ENCODE peak calls at places on chromosomes 12 and 14, in five cellular contexts. E is tibial artery, H is IMR-90, F is stomach, I is lower lobe of right lung. Z is an unnamed sample. For H3K4me1, the result is how much of the 10 kb centered on the place peaks cover.

GRCh38 chr14:75875958-75876357 is 105.8 kb downstream of the TGFB3 start:
- DNase-seq in I (no peak), F (no peak), H (no peak), E (no peak), Z (no peak)

GRCh38 chr12:115990241-115990640 is 287.3 kb downstream of the MED13L start:
- DNase-seq in F (no peak), E (no peak), I (no peak), H (no peak), Z (no peak)

GRCh38 chr12:122793685-122794106 is 19.3 kb downstream of the CCDC62 start:
- DNase-seq in H (peak), F (no peak), I (peak), E (no peak), Z (no peak)

GRCh38 chr14:99755629-99756603 is 37.3 kb upstream of the EML1 start:
- DNase-seq in E (peak), I (peak), H (peak), F (peak), Z (peak)

GRCh38 chr12:111607239-111607638 is 8.1 kb upstream of the ATXN2 start:
- DNase-seq in E (no peak), F (no peak), H (no peak), I (no peak), Z (no peak)

GRCh38 chr14:88164906-88165534 is 158.0 kb downstream of the KCNK10 start:
- DNase-seq in I (no peak), H (no peak), F (no peak), E (no peak), Z (no peak)

GRCh38 chr14:25150934-25151790 is 101.2 kb upstream of the STXBP6 start:
- DNase-seq in H (peak), E (no peak), I (no peak), F (no peak), Z (no peak)

GRCh38 chr14:79404874-79405273 is 806.4 kb downstream of the DIO2 start:
- DNase-seq in F (no peak), H (peak), E (no peak), I (no peak), Z (no peak)

GRCh38 chr12:51200806-51201205 is 17.1 kb downstream of the POU6F1 start:
- DNase-seq in I (no peak), F (no peak), H (peak), E (no peak), Z (no peak)

GRCh38 chr14:98964171-98964570 is 307.8 kb downstream of the BCL11B start:
- DNase-seq in I (no peak), E (no peak), H (no peak), F (no peak), Z (no peak)

GRCh38 chr12:99152337-99152736 is 495.2 kb upstream of the GARIN6 start:
- DNase-seq in E (no peak), H (no peak), I (no peak), F (no peak), Z (no peak)

GRCh38 chr12:29818925-29819324 is 35.2 kb upstream of the TMTC1 start:
- DNase-seq in F (no peak), E (peak), I (no peak), H (no peak), Z (peak)

GRCh38 chr12:63823040-63823439 is 21.5 kb upstream of the SRGAP1 start:
- DNase-seq in F (no peak), H (no peak), I (no peak), E (no peak), Z (no peak)

GRCh38 chr12:43169115-43169681 is 382.8 kb downstream of the ADAMTS20 start:
- DNase-seq in I (no peak), F (no peak), H (no peak), E (no peak), Z (no peak)

GRCh38 chr14:49868720-49869114 is 16.1 kb upstream of the NEMF start:
- DNase-seq in F (no peak), E (no peak), I (no peak), H (no peak), Z (no peak)

GRCh38 chr12:121038861-121039654 is at the start of gene OASL:
- DNase-seq in E (peak), I (peak), H (no peak), F (peak), Z (no peak)

GRCh38 chr12:131710464-131711457 is at the start of gene SFSWAP:
- DNase-seq in I (peak), H (peak), F (peak), E (peak), Z (peak)

GRCh38 chr14:92724516-92725340 is 23.7 kb downstream of the LGMN start:
- DNase-seq in E (no peak), H (no peak), F (peak), I (peak), Z (peak)

GRCh38 chr14:100663528-100664052 is 63.1 kb upstream of the DLK1 start:
- DNase-seq in H (no peak), I (no peak), F (no peak), E (no peak), Z (no peak)

GRCh38 chr12:59408431-59408830 is 187.4 kb upstream of the SLC16A7 start:
- DNase-seq in E (no peak), I (no peak), F (no peak), H (peak), Z (no peak)

GRCh38 chr12:55629058-55629841 is 7.4 kb upstream of the OR10P1 start:
- DNase-seq in I (no peak), F (no peak), E (no peak), H (no peak), Z (no peak)

GRCh38 chr12:93183940-93184663 is 193.6 kb upstream of the NUDT4 start:
- DNase-seq in E (peak), H (no peak), I (no peak), F (no peak), Z (peak)

GRCh38 chr12:32471601-32472001 is 72.2 kb downstream of the FGD4 start:
- DNase-seq in I (no peak), F (no peak), E (no peak), H (peak), Z (no peak)

GRCh38 chr12:31234955-31235867 is 90.7 kb downstream of the SINHCAF start:
- DNase-seq in H (peak), E (no peak), F (peak), I (peak), Z (no peak)

GRCh38 chr12:1814266-1814665 is 6.1 kb upstream of the LRTM2 start:
- DNase-seq in E (no peak), F (no peak), H (no peak), I (no peak), Z (no peak)

DNA sequence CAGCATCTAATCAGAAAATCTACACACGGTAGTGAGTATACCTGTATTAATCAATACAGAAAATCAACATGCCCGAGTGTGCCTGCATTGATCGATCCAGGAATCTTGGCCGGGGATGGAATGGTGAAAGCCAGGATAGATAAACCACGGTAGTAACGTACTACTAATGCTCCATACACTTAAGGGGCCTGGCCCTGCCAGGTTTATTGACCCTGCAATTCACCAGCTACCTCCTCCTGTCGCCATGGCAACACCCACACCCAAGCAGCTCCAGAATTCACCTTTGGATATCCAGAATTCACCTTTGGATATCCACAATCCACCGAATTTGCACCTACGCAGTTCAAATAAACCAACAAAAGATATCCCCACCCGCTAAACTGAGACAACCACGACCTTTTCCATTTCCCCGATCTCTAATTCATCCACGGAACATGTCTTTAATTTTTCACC is 14.8 kb upstream of the CALM1 start:
- DNase-seq in I (peak), E (peak), F (peak), H (no peak), Z (no peak)
- H3K27ac ChIP-seq in I (peak), E (peak), F (peak), H (peak), Z (peak)

GRCh38 chr12:108838194-108839010 is 19.0 kb downstream of the SSH1 start:
- DNase-seq in I (peak), H (peak), E (peak), F (peak), Z (peak)
- H3K4me1 ChIP-seq in I (half or more), H (under half), E (half or more), F (under half), Z (half or more)

DNA sequence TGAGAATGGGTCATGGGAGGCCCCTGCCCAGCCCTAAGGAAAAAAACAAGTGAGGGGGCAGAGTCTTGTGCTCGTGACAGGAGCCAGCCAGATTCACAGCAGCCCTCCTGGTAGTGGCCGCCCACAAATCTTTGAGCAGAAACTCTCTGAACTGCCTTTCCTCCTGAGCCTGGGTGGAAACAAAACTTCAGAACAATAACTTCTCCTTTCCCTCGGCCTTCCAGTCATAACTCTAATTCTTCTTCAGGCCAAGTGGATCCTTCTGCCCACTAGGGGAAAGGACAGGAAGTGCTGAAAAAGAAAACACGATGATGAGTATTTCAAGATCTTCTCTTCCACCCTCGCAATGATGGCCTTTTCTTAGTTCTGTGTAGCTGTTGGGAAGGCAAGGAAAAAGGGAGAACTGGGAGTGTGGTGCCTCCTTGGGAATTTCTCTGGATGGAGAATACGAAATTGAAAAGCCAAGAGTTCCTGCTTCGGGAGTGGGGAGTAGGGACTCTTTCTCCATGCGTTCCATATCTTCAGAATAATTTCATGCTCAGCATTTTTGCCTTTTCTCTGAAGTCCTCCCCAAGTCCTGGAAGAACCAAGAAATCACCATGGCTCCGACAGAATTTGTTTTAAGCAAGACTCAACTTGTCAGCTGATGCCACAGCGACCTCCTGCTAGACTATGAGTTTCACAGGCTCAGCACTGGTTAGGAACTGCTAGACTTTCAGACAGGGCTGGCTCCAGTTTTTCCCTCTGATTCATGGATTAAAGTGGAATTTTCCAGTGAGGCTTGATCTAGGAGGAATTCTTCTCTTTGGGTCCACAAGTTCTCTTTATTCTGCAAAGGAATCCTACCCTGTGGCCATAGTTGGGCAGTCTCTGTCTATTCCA is 188.9 kb downstream of the CAND1 start:
- DNase-seq in F (no peak), H (no peak), I (no peak), E (peak), Z (no peak)
- TF ChIP-seq CTCF in F (no peak), H (no peak), I (peak), E (peak), Z (peak)

GRCh38 chr14:94933411-94933964 is 163.6 kb upstream of the GSC start:
- DNase-seq in I (no peak), F (no peak), H (no peak), E (no peak), Z (no peak)

GRCh38 chr14:94936901-94937321 is 167.0 kb upstream of the GSC start:
- DNase-seq in F (peak), E (no peak), H (no peak), I (no peak), Z (peak)

GRCh38 chr14:94938016-94938415 is 168.1 kb upstream of the GSC start:
- DNase-seq in F (no peak), E (no peak), H (no peak), I (no peak), Z (no peak)

GRCh38 chr14:94936411-94936892 is 166.5 kb upstream of the GSC start:
- DNase-seq in I (no peak), H (no peak), F (peak), E (peak), Z (peak)

DNA sequence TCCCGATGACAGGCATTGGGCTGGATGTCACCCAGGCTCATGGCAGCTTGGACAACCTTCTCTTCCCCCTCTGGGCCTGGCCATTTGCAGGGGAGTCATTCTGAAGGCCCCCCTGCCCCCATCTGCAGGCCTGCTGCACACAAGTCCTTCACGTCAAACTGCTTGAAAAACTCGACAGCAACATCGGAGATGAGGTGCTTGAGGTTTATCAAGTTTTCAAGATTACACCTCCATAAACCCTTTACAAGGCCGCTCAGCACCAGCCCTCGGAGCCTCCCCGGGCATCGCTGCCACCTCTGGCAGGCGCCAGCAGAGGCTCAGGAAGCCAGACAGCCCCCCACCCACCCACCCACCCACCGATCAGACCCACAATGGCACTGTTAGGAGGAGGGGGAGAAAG is 166.0 kb upstream of the GSC start:
- DNase-seq in F (no peak), I (no peak), H (no peak), E (no peak), Z (no peak)
- H3K27ac ChIP-seq in F (no peak), I (no peak), H (no peak), E (peak), Z (no peak)